ENCODE peak calls at places on chromosome 2, in nine cellular contexts. U, K, A, D, Q, I, W, H and L are unnamed samples.
A peak's percentile ranks its signal among the peaks of the same experiment; 100 is the strongest.

GRCh38 chr2:234422242-234422641 is 74.6 kb downstream of the ARL4C start:
- DNase-seq in U (peak; percentile 96), W (no peak), I (peak; percentile 57), H (no peak), D (no peak), Q (no peak), A (peak; percentile 76), K (no peak), L (no peak)

GRCh38 chr2:42228101-42228500 is 58.9 kb downstream of the EML4 start:
- DNase-seq in H (no peak), Q (no peak), K (no peak), D (no peak), A (no peak), U (no peak), W (no peak), I (no peak), L (no peak)

GRCh38 chr2:179460101-179460500 is 195.5 kb upstream of the SESTD1 start:
- DNase-seq in D (no peak), Q (no peak), W (no peak), H (peak; percentile 33), A (peak; percentile 15), K (no peak), U (no peak), I (no peak), L (no peak)

GRCh38 chr2:62446491-62446890 is 59.5 kb downstream of the TMEM17 start:
- DNase-seq in D (no peak), I (no peak), U (no peak), A (no peak), H (no peak), W (no peak), K (no peak), Q (no peak), L (no peak)

GRCh38 chr2:25590921-25591505 is 82.4 kb downstream of the DTNB start:
- DNase-seq in A (no peak), D (no peak), W (peak; percentile 26), Q (no peak), K (no peak), H (no peak), I (no peak), U (no peak), L (no peak)

GRCh38 chr2:74333175-74333574 is 10.0 kb downstream of the SLC4A5 start:
- DNase-seq in H (peak; percentile 32), U (peak; percentile 46), D (no peak), Q (peak; percentile 31), I (peak; percentile 40), A (peak; percentile 10), W (peak; percentile 60), K (no peak), L (no peak)

GRCh38 chr2:134122610-134123009 is 131.3 kb upstream of the MGAT5 start:
- DNase-seq in U (peak; percentile 18), A (no peak), W (peak; percentile 39), Q (no peak), H (no peak), K (no peak), D (no peak), I (no peak), L (no peak)

GRCh38 chr2:54858021-54858681 is 134.7 kb downstream of the EML6 start:
- DNase-seq in A (no peak), H (no peak), D (no peak), U (no peak), K (no peak), W (no peak), I (no peak), Q (no peak), L (no peak)

GRCh38 chr2:209875270-209875669 is 103.6 kb downstream of the UNC80 start:
- DNase-seq in D (no peak), W (no peak), H (no peak), Q (no peak), U (no peak), A (no peak), K (no peak), I (no peak), L (no peak)

GRCh38 chr2:205731521-205731965 is 49.2 kb downstream of the NRP2 start:
- DNase-seq in Q (no peak), D (no peak), W (no peak), H (no peak), A (peak; percentile 50), I (no peak), U (no peak), K (no peak), L (no peak)

GRCh38 chr2:200590090-200590489 is 4.3 kb downstream of the AOX1 start:
- DNase-seq in U (no peak), H (no peak), D (peak; percentile 86), K (no peak), Q (no peak), W (no peak), I (peak; percentile 78), A (no peak), L (peak; percentile 88)

GRCh38 chr2:16744521-16744920 is 78.9 kb upstream of the CYRIA start:
- DNase-seq in D (no peak), H (no peak), W (no peak), Q (no peak), K (no peak), I (no peak), A (no peak), U (no peak), L (no peak)

GRCh38 chr2:215828528-215829184 is 184.7 kb downstream of the MREG start:
- DNase-seq in H (peak; percentile 58), K (no peak), W (peak; percentile 79), U (peak; percentile 86), D (no peak), Q (peak; percentile 66), I (peak; percentile 76), A (peak; percentile 79), L (peak; percentile 71)

GRCh38 chr2:215832791-215833190 is 180.6 kb downstream of the MREG start:
- DNase-seq in D (no peak), A (no peak), Q (no peak), I (no peak), U (no peak), H (peak; percentile 61), K (no peak), W (no peak), L (peak; percentile 67)

GRCh38 chr2:215831296-215831913 is 181.9 kb downstream of the MREG start:
- DNase-seq in K (no peak), U (no peak), A (peak; percentile 28), H (no peak), Q (no peak), I (peak; percentile 30), D (no peak), W (no peak), L (no peak)

GRCh38 chr2:215829261-215829660 is 184.1 kb downstream of the MREG start:
- DNase-seq in U (no peak), D (no peak), W (no peak), Q (no peak), H (no peak), A (no peak), I (no peak), K (no peak), L (no peak)

DNA sequence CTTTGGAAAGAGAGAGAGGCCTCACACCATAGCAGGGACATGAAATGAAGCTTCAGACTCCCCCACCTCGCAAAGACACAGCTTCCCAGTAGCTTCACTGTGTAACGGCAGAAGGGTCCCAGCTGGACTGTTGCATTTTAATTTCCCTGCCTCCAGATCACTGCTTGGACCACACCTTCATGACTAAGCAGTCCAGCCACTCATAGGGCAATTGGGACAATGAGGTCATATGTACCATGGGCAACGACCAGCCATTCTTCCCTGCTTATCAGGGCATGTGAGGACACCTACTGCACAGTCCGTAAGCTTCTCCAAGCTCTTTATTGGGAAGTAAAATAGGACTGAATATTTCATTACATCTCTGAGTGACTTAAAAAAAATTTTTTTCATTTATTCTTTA is 183.0 kb downstream of the MREG start:
- DNase-seq in H (peak; percentile 32), U (peak; percentile 62), A (peak; percentile 67), W (no peak), D (peak; percentile 69), K (no peak), Q (no peak), I (peak; percentile 30), L (peak; percentile 64)
- TF ChIP-seq CTCF in H (no peak), U (peak; percentile 28), A (no peak), W (no peak), D (no peak), K (no peak), Q (no peak), I (no peak), L (no peak)

GRCh38 chr2:197852127-197852526 is 47.7 kb downstream of the PLCL1 start:
- DNase-seq in A (no peak), W (no peak), D (no peak), H (no peak), Q (peak; percentile 15), K (no peak), I (peak; percentile 22), U (no peak), L (no peak)

GRCh38 chr2:197853549-197853948 is 49.2 kb downstream of the PLCL1 start:
- DNase-seq in D (no peak), A (no peak), Q (no peak), I (no peak), W (no peak), K (no peak), U (no peak), H (no peak), L (no peak)

GRCh38 chr2:197850882-197851281 is 46.5 kb downstream of the PLCL1 start:
- DNase-seq in W (no peak), K (no peak), Q (no peak), D (no peak), U (no peak), H (no peak), A (peak; percentile 13), I (no peak), L (no peak)

GRCh38 chr2:197848602-197849001 is 44.2 kb downstream of the PLCL1 start:
- DNase-seq in U (no peak), D (no peak), A (no peak), Q (no peak), K (no peak), H (no peak), I (no peak), W (no peak), L (no peak)

DNA sequence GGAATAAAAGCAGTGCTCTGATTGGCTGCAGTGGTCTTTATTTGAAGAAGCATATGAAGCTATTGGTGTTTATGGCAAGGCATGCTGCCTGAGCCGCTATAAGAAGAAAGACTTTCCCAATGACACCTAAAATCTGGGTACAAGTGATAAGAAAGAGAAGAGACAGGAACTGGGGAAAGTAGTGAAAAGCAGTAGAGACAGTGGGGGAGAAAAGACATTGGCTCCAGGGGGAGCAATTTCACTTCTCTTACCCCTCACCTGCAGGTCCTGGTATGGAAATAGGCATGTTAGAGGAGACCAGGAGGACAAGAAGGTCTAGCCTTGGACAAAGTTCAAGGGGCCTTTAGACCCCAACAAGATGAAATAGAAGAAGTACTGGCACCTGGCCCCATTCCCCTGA is 47.1 kb downstream of the PLCL1 start:
- DNase-seq in K (no peak), D (no peak), W (peak; percentile 37), A (no peak), U (no peak), Q (no peak), H (no peak), I (no peak), L (no peak)
- H3K4me1 ChIP-seq in K (peaks cover 23% of the 10 kb centered on the region), D (peaks cover 34% of the 10 kb centered on the region), W (no peaks in the 10 kb centered on the region), A (no peaks in the 10 kb centered on the region), U (no peaks in the 10 kb centered on the region), Q (peaks cover 6% of the 10 kb centered on the region), H (peaks cover 6% of the 10 kb centered on the region), I (no peaks in the 10 kb centered on the region), L (peaks cover 29% of the 10 kb centered on the region)

GRCh38 chr2:149799296-149799695 is 211.7 kb upstream of the MMADHC start:
- DNase-seq in U (peak; percentile 44), K (no peak), H (no peak), W (peak; percentile 38), D (no peak), Q (no peak), A (peak; percentile 11), I (peak; percentile 17), L (no peak)
- TF ChIP-seq CTCF in U (peak; percentile 65), K (no peak), H (no peak), W (peak; percentile 53), D (peak; percentile 20), Q (peak; percentile 30), A (peak; percentile 43), I (peak; percentile 51), L (no peak)

GRCh38 chr2:199460101-199460671 is 2.4 kb upstream of the SATB2 start:
- DNase-seq in I (no peak), A (no peak), K (no peak), W (no peak), Q (no peak), H (no peak), D (no peak), U (peak; percentile 35), L (no peak)
- H3K4me1 ChIP-seq in I (peaks cover 49% of the 10 kb centered on the region), A (peaks cover 22% of the 10 kb centered on the region), K (peaks cover 50% of the 10 kb centered on the region), W (peaks cover 22% of the 10 kb centered on the region), Q (no peaks in the 10 kb centered on the region), H (peaks cover 68% of the 10 kb centered on the region), D (peaks cover 65% of the 10 kb centered on the region), U (peaks cover 14% of the 10 kb centered on the region), L (peaks cover 66% of the 10 kb centered on the region)